ENCODE peak calls at places on chromosomes 12 and 14, in nine cellular contexts. One of them, this sample, is unnamed.

GRCh38 chr12:103505371-103506236 is 9.8 kb upstream of the C12orf42 start:
- DNase-seq in fibroblast of pulmonary artery: no peak
- DNase-seq in astrocyte of the spinal cord: peak
- DNase-seq in lung: no peak
- DNase-seq in MM.1S: peak
- DNase-seq in astrocyte: no peak
- DNase-seq in endothelial cell of umbilical vein: no peak
- DNase-seq in A549: no peak
- DNase-seq in foreskin fibroblast: no peak
- DNase-seq in this sample: peak

GRCh38 chr12:121989266-121989950 is 32.3 kb upstream of the BCL7A start:
- DNase-seq in fibroblast of pulmonary artery: no peak
- DNase-seq in astrocyte of the spinal cord: no peak
- DNase-seq in lung: no peak
- DNase-seq in MM.1S: no peak
- DNase-seq in astrocyte: no peak
- DNase-seq in endothelial cell of umbilical vein: no peak
- DNase-seq in A549: no peak
- DNase-seq in foreskin fibroblast: no peak
- DNase-seq in this sample: no peak

GRCh38 chr12:53530056-53530455 is 22.8 kb upstream of the NPFF start:
- DNase-seq in fibroblast of pulmonary artery: no peak
- DNase-seq in astrocyte of the spinal cord: no peak
- DNase-seq in lung: no peak
- DNase-seq in MM.1S: no peak
- DNase-seq in astrocyte: no peak
- DNase-seq in endothelial cell of umbilical vein: no peak
- DNase-seq in A549: no peak
- DNase-seq in foreskin fibroblast: no peak
- DNase-seq in this sample: no peak

GRCh38 chr12:107443320-107444090 is 242.1 kb upstream of the PWP1 start:
- DNase-seq in fibroblast of pulmonary artery: no peak
- DNase-seq in astrocyte of the spinal cord: no peak
- DNase-seq in lung: no peak
- DNase-seq in MM.1S: no peak
- DNase-seq in astrocyte: no peak
- DNase-seq in endothelial cell of umbilical vein: no peak
- DNase-seq in A549: no peak
- DNase-seq in foreskin fibroblast: no peak
- DNase-seq in this sample: no peak

GRCh38 chr12:76628745-76629144 is 69.2 kb upstream of the OSBPL8 start:
- DNase-seq in fibroblast of pulmonary artery: peak
- DNase-seq in astrocyte of the spinal cord: no peak
- DNase-seq in lung: no peak
- DNase-seq in MM.1S: no peak
- DNase-seq in astrocyte: peak
- DNase-seq in endothelial cell of umbilical vein: peak
- DNase-seq in A549: no peak
- DNase-seq in foreskin fibroblast: no peak
- DNase-seq in this sample: no peak

GRCh38 chr14:103312006-103312635 is 21.9 kb upstream of the EIF5 start:
- DNase-seq in fibroblast of pulmonary artery: no peak
- DNase-seq in astrocyte of the spinal cord: no peak
- DNase-seq in lung: no peak
- DNase-seq in MM.1S: no peak
- DNase-seq in astrocyte: no peak
- DNase-seq in endothelial cell of umbilical vein: no peak
- DNase-seq in A549: no peak
- DNase-seq in foreskin fibroblast: no peak
- DNase-seq in this sample: no peak

GRCh38 chr12:103326190-103326589 is 169.6 kb downstream of the C12orf42 start:
- DNase-seq in fibroblast of pulmonary artery: no peak
- DNase-seq in astrocyte of the spinal cord: no peak
- DNase-seq in lung: no peak
- DNase-seq in MM.1S: peak
- DNase-seq in astrocyte: no peak
- DNase-seq in endothelial cell of umbilical vein: no peak
- DNase-seq in A549: peak
- DNase-seq in foreskin fibroblast: no peak
- DNase-seq in this sample: peak

GRCh38 chr12:24212496-24212895 is 263.0 kb upstream of the SOX5 start:
- DNase-seq in fibroblast of pulmonary artery: no peak
- DNase-seq in astrocyte of the spinal cord: no peak
- DNase-seq in lung: no peak
- DNase-seq in MM.1S: no peak
- DNase-seq in astrocyte: no peak
- DNase-seq in endothelial cell of umbilical vein: no peak
- DNase-seq in A549: no peak
- DNase-seq in foreskin fibroblast: no peak
- DNase-seq in this sample: no peak

DNA sequence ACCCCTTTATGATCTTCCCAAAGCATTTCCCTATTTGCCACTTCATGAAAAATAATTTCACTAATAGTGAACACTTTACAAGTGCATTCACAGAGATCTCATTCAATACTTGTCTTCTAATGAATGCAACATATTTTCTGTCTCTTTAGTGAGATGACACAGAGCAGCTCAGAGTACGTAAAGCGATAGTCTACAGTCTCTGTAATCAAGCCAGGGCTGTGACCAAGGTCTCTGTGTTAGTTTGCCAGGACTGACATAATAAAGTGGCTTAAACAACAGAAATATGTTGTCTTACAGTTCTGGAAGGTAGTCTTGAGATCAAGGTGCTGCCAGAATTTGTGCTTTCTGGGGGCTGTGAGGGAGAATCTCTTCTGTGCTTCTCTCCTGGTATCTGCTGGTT is 33.1 kb upstream of the FRS2 start:
- DNase-seq in fibroblast of pulmonary artery: no peak
- DNase-seq in astrocyte of the spinal cord: no peak
- DNase-seq in lung: no peak
- DNase-seq in MM.1S: no peak
- DNase-seq in astrocyte: no peak
- DNase-seq in endothelial cell of umbilical vein: no peak
- DNase-seq in A549: no peak
- DNase-seq in foreskin fibroblast: no peak
- DNase-seq in this sample: no peak
- TF ChIP-seq CTCF in fibroblast of pulmonary artery: no peak
- TF ChIP-seq CTCF in astrocyte of the spinal cord: no peak
- TF ChIP-seq CTCF in lung: no peak
- TF ChIP-seq CTCF in MM.1S: no peak
- TF ChIP-seq CTCF in astrocyte: no peak
- TF ChIP-seq CTCF in endothelial cell of umbilical vein: no peak
- TF ChIP-seq CTCF in A549: no peak
- TF ChIP-seq CTCF in foreskin fibroblast: no peak
- TF ChIP-seq CTCF in this sample: no peak

GRCh38 chr12:3005736-3006135 is 46.5 kb downstream of the TEAD4 start:
- DNase-seq in fibroblast of pulmonary artery: no peak
- DNase-seq in astrocyte of the spinal cord: peak
- DNase-seq in lung: no peak
- DNase-seq in MM.1S: no peak
- DNase-seq in astrocyte: peak
- DNase-seq in endothelial cell of umbilical vein: no peak
- DNase-seq in A549: no peak
- DNase-seq in foreskin fibroblast: no peak
- DNase-seq in this sample: no peak

GRCh38 chr12:3002636-3003035 is 43.4 kb downstream of the TEAD4 start:
- DNase-seq in fibroblast of pulmonary artery: no peak
- DNase-seq in astrocyte of the spinal cord: no peak
- DNase-seq in lung: no peak
- DNase-seq in MM.1S: no peak
- DNase-seq in astrocyte: no peak
- DNase-seq in endothelial cell of umbilical vein: no peak
- DNase-seq in A549: no peak
- DNase-seq in foreskin fibroblast: no peak
- DNase-seq in this sample: no peak

GRCh38 chr12:3000548-3001275 is 41.5 kb downstream of the TEAD4 start:
- DNase-seq in fibroblast of pulmonary artery: no peak
- DNase-seq in astrocyte of the spinal cord: no peak
- DNase-seq in lung: no peak
- DNase-seq in MM.1S: no peak
- DNase-seq in astrocyte: no peak
- DNase-seq in endothelial cell of umbilical vein: no peak
- DNase-seq in A549: no peak
- DNase-seq in foreskin fibroblast: no peak
- DNase-seq in this sample: no peak

GRCh38 chr12:3003593-3003992 is 44.4 kb downstream of the TEAD4 start:
- DNase-seq in fibroblast of pulmonary artery: no peak
- DNase-seq in astrocyte of the spinal cord: no peak
- DNase-seq in lung: no peak
- DNase-seq in MM.1S: no peak
- DNase-seq in astrocyte: no peak
- DNase-seq in endothelial cell of umbilical vein: no peak
- DNase-seq in A549: no peak
- DNase-seq in foreskin fibroblast: no peak
- DNase-seq in this sample: no peak

GRCh38 chr12:3004655-3005565 is 45.7 kb downstream of the TEAD4 start:
- DNase-seq in fibroblast of pulmonary artery: peak
- DNase-seq in astrocyte of the spinal cord: no peak
- DNase-seq in lung: no peak
- DNase-seq in MM.1S: peak
- DNase-seq in astrocyte: no peak
- DNase-seq in endothelial cell of umbilical vein: no peak
- DNase-seq in A549: no peak
- DNase-seq in foreskin fibroblast: peak
- DNase-seq in this sample: no peak
- TF ChIP-seq CTCF in fibroblast of pulmonary artery: peak
- TF ChIP-seq CTCF in astrocyte of the spinal cord: peak
- TF ChIP-seq CTCF in lung: no peak
- TF ChIP-seq CTCF in MM.1S: peak
- TF ChIP-seq CTCF in astrocyte: no peak
- TF ChIP-seq CTCF in endothelial cell of umbilical vein: no peak
- TF ChIP-seq CTCF in A549: no peak
- TF ChIP-seq CTCF in foreskin fibroblast: peak
- TF ChIP-seq CTCF in this sample: peak

GRCh38 chr12:63093711-63094110 is 57.3 kb downstream of the AVPR1A start:
- DNase-seq in fibroblast of pulmonary artery: no peak
- DNase-seq in astrocyte of the spinal cord: no peak
- DNase-seq in lung: no peak
- DNase-seq in MM.1S: no peak
- DNase-seq in astrocyte: no peak
- DNase-seq in endothelial cell of umbilical vein: no peak
- DNase-seq in A549: no peak
- DNase-seq in foreskin fibroblast: no peak
- DNase-seq in this sample: no peak

GRCh38 chr12:63093084-63093483 is 57.9 kb downstream of the AVPR1A start:
- DNase-seq in fibroblast of pulmonary artery: no peak
- DNase-seq in astrocyte of the spinal cord: no peak
- DNase-seq in lung: no peak
- DNase-seq in MM.1S: no peak
- DNase-seq in astrocyte: no peak
- DNase-seq in endothelial cell of umbilical vein: no peak
- DNase-seq in A549: no peak
- DNase-seq in foreskin fibroblast: no peak
- DNase-seq in this sample: no peak

GRCh38 chr12:63095369-63095967 is 55.5 kb downstream of the AVPR1A start:
- DNase-seq in fibroblast of pulmonary artery: no peak
- DNase-seq in astrocyte of the spinal cord: no peak
- DNase-seq in lung: no peak
- DNase-seq in MM.1S: no peak
- DNase-seq in astrocyte: no peak
- DNase-seq in endothelial cell of umbilical vein: no peak
- DNase-seq in A549: no peak
- DNase-seq in foreskin fibroblast: no peak
- DNase-seq in this sample: no peak

GRCh38 chr12:63103489-63104131 is 47.4 kb downstream of the AVPR1A start:
- DNase-seq in fibroblast of pulmonary artery: peak
- DNase-seq in astrocyte of the spinal cord: peak
- DNase-seq in lung: no peak
- DNase-seq in MM.1S: peak
- DNase-seq in astrocyte: no peak
- DNase-seq in endothelial cell of umbilical vein: peak
- DNase-seq in A549: peak
- DNase-seq in foreskin fibroblast: no peak
- DNase-seq in this sample: peak

DNA sequence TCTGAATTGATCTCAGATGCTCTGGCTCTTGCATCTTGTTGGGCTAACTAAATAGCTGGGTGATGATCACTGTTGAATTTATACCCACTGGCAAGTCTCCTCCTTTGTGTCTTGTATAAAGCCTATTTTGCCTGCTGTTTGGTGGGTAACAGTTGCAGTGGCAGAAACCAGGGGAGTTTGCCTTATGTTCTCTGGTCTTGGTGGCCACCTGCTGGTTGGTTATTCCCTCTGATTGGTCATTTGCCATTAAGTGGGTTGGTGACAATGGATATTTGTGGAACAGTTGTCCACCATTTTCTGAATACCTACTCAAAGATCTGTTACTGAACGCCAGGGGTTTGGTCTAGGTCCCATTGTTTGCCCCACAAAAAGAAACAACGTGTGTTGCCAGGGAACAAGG is 52.1 kb downstream of the AVPR1A start:
- DNase-seq in fibroblast of pulmonary artery: no peak
- DNase-seq in astrocyte of the spinal cord: no peak
- DNase-seq in lung: no peak
- DNase-seq in MM.1S: no peak
- DNase-seq in astrocyte: no peak
- DNase-seq in endothelial cell of umbilical vein: no peak
- DNase-seq in A549: peak
- DNase-seq in foreskin fibroblast: no peak
- DNase-seq in this sample: no peak
- TF ChIP-seq CTCF in fibroblast of pulmonary artery: no peak
- TF ChIP-seq CTCF in astrocyte of the spinal cord: no peak
- TF ChIP-seq CTCF in lung: no peak
- TF ChIP-seq CTCF in MM.1S: peak
- TF ChIP-seq CTCF in astrocyte: no peak
- TF ChIP-seq CTCF in endothelial cell of umbilical vein: no peak
- TF ChIP-seq CTCF in A549: peak
- TF ChIP-seq CTCF in foreskin fibroblast: no peak
- TF ChIP-seq CTCF in this sample: no peak

GRCh38 chr12:4791497-4791896 is 71.3 kb downstream of the GALNT8 start:
- DNase-seq in fibroblast of pulmonary artery: no peak
- DNase-seq in astrocyte of the spinal cord: no peak
- DNase-seq in lung: no peak
- DNase-seq in MM.1S: no peak
- DNase-seq in astrocyte: no peak
- DNase-seq in endothelial cell of umbilical vein: no peak
- DNase-seq in A549: no peak
- DNase-seq in foreskin fibroblast: no peak
- DNase-seq in this sample: no peak

GRCh38 chr12:4786795-4787194 is 66.6 kb downstream of the GALNT8 start:
- DNase-seq in fibroblast of pulmonary artery: no peak
- DNase-seq in astrocyte of the spinal cord: no peak
- DNase-seq in lung: no peak
- DNase-seq in MM.1S: no peak
- DNase-seq in astrocyte: no peak
- DNase-seq in endothelial cell of umbilical vein: no peak
- DNase-seq in A549: no peak
- DNase-seq in foreskin fibroblast: no peak
- DNase-seq in this sample: no peak

GRCh38 chr12:4787965-4788364 is 67.8 kb downstream of the GALNT8 start:
- DNase-seq in fibroblast of pulmonary artery: no peak
- DNase-seq in astrocyte of the spinal cord: no peak
- DNase-seq in lung: no peak
- DNase-seq in MM.1S: no peak
- DNase-seq in astrocyte: no peak
- DNase-seq in endothelial cell of umbilical vein: no peak
- DNase-seq in A549: no peak
- DNase-seq in foreskin fibroblast: no peak
- DNase-seq in this sample: no peak

GRCh38 chr12:4794503-4794902 is 74.3 kb downstream of the GALNT8 start:
- DNase-seq in fibroblast of pulmonary artery: no peak
- DNase-seq in astrocyte of the spinal cord: no peak
- DNase-seq in lung: no peak
- DNase-seq in MM.1S: no peak
- DNase-seq in astrocyte: no peak
- DNase-seq in endothelial cell of umbilical vein: no peak
- DNase-seq in A549: no peak
- DNase-seq in foreskin fibroblast: no peak
- DNase-seq in this sample: no peak

DNA sequence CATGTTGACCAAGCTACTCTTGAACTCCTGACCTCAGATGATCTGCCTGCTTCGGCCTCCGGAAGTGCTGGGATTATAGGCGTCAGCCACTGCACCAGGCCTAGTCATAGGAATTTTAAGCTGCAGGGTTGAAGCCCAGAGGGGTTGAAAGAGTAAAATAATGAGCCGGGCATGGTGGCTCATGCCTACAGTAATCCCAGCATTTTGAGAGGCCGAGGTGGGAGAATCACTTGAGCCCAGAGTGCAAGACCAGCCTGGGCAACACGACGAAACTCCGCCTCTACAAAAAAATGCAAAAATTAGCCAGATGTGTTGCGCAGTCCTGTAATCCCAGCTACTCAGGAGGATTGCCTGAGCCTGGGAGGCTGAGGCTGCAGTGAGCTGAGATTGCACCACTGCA is 69.6 kb downstream of the GALNT8 start:
- DNase-seq in fibroblast of pulmonary artery: no peak
- DNase-seq in astrocyte of the spinal cord: no peak
- DNase-seq in lung: no peak
- DNase-seq in MM.1S: no peak
- DNase-seq in astrocyte: no peak
- DNase-seq in endothelial cell of umbilical vein: no peak
- DNase-seq in A549: no peak
- DNase-seq in foreskin fibroblast: no peak
- DNase-seq in this sample: no peak
- TF ChIP-seq CTCF in fibroblast of pulmonary artery: no peak
- TF ChIP-seq CTCF in astrocyte of the spinal cord: no peak
- TF ChIP-seq CTCF in lung: no peak
- TF ChIP-seq CTCF in MM.1S: no peak
- TF ChIP-seq CTCF in astrocyte: no peak
- TF ChIP-seq CTCF in endothelial cell of umbilical vein: no peak
- TF ChIP-seq CTCF in A549: no peak
- TF ChIP-seq CTCF in foreskin fibroblast: no peak
- TF ChIP-seq CTCF in this sample: no peak

This sample was measured in GM20000.